ENCODE peak calls at places on chromosome 18, in ten cellular contexts. E is NCI-H446 treated with DMSO at 0.1 percent for 48 hours, F is aorta, H is substantia nigra, V is iris pigment epithelial cell, B is OCI-M1, T is T-helper 9 cell, J is tibial nerve, X is Kasumi-1, W is retina. D is an unnamed sample.
A peak's percentile ranks its signal among the peaks of the same experiment; 100 is the strongest.

GRCh38 chr18:31819106-31819924 is 58.6 kb upstream of the SLC25A52 start:
- DNase-seq in J (no peak), B (peak; percentile 85), F (no peak), W (peak; percentile 49), V (peak; percentile 49), H (peak; percentile 6), T (no peak), E (peak; percentile 6), X (peak; percentile 85), D (peak; percentile 79)

GRCh38 chr18:55153346-55153745 is 194.1 kb upstream of the CCDC68 start:
- DNase-seq in J (no peak), E (no peak), X (no peak), V (no peak), T (no peak), F (no peak), H (no peak), B (no peak), W (no peak), D (no peak)

GRCh38 chr18:76805221-76805620 is 17.1 kb upstream of the ZNF236 start:
- DNase-seq in E (no peak), X (peak; percentile 48), J (no peak), B (peak; percentile 28), F (no peak), T (no peak), V (peak; percentile 63), W (no peak), H (no peak), D (peak; percentile 37)

GRCh38 chr18:54389143-54389505 is 31.4 kb downstream of the C18orf54 start:
- DNase-seq in V (peak; percentile 1), H (no peak), J (no peak), T (no peak), F (no peak), E (no peak), W (no peak), X (no peak), B (peak; percentile 54), D (no peak)

GRCh38 chr18:60466671-60467070 is 94.1 kb upstream of the MC4R start:
- DNase-seq in J (no peak), X (no peak), T (no peak), H (no peak), V (peak; percentile 7), W (no peak), F (no peak), B (peak; percentile 47), E (no peak), D (peak; percentile 36)

GRCh38 chr18:44696892-44697291 is 16.2 kb downstream of the SETBP1 start:
- DNase-seq in W (no peak), J (no peak), B (no peak), X (no peak), F (no peak), V (no peak), T (no peak), H (no peak), E (no peak), D (peak; percentile 19)

GRCh38 chr18:74368901-74369705 is 53.5 kb downstream of the C18orf63 start:
- DNase-seq in X (no peak), H (no peak), T (no peak), E (no peak), F (no peak), W (no peak), J (peak; percentile 26), V (no peak), B (no peak), D (no peak)

GRCh38 chr18:75003764-75004690 is 204.9 kb downstream of the PTGR3 start:
- DNase-seq in V (no peak), W (no peak), E (no peak), J (no peak), B (peak; percentile 3), H (no peak), T (no peak), F (no peak), X (no peak), D (peak; percentile 58)

GRCh38 chr18:44943201-44943881 is 262.7 kb downstream of the SETBP1 start:
- DNase-seq in W (no peak), T (no peak), H (no peak), B (no peak), J (no peak), E (no peak), X (no peak), V (peak; percentile 53), F (no peak), D (peak; percentile 3)

GRCh38 chr18:34697233-34697632 is 12.9 kb upstream of the DTNA start:
- DNase-seq in J (no peak), X (no peak), W (no peak), B (no peak), T (no peak), F (no peak), H (no peak), V (no peak), E (no peak), D (no peak)

GRCh38 chr18:59061914-59062642 is 77.6 kb upstream of the SEC11C start:
- DNase-seq in J (no peak), V (no peak), F (no peak), X (no peak), W (no peak), T (no peak), B (no peak), E (no peak), H (no peak), D (no peak)